ENCODE peak calls at places on chromosomes 5 and 9, in four cellular contexts. U is left ventricle myocardium inferior, Q is heart left ventricle, G is fibroblast of lung. D is an unnamed sample. For H3K4me1 and H3K9me3, the result is how much of the 10 kb centered on the place peaks cover.

GRCh38 chr5:145847499-145848497 is 12.7 kb upstream of the PRELID2 start:
- DNase-seq in G (peak), Q (no peak), U (no peak), D (no peak)

GRCh38 chr9:136832581-136832980 is 9.7 kb upstream of the AJM1 start:
- DNase-seq in Q (no peak), G (no peak), U (peak), D (no peak)

GRCh38 chr5:107653685-107654084 is 17.1 kb downstream of the EFNA5 start:
- DNase-seq in U (no peak), G (no peak), Q (no peak), D (no peak)

GRCh38 chr9:99103909-99104458 is 929 bp upstream of the TGFBR1 start:
- DNase-seq in U (peak), Q (peak), G (peak), D (no peak)

GRCh38 chr5:158376679-158377078 is 517.7 kb upstream of the CLINT1 start:
- DNase-seq in Q (no peak), G (no peak), U (no peak), D (no peak)

GRCh38 chr9:80994892-80995291 is 694.5 kb downstream of the TLE1 start:
- DNase-seq in Q (no peak), G (peak), U (no peak), D (no peak)

GRCh38 chr5:112848116-112848811 is 12.8 kb upstream of the SRP19 start:
- DNase-seq in U (no peak), G (peak), Q (no peak), D (no peak)

GRCh38 chr9:123356851-123357747 is 1.1 kb downstream of the CRB2 start:
- DNase-seq in Q (no peak), U (no peak), G (no peak), D (no peak)

GRCh38 chr5:171773106-171773505 is 12.5 kb upstream of the SMIM23 start:
- DNase-seq in Q (no peak), G (no peak), U (no peak), D (no peak)

GRCh38 chr5:38634961-38635369 is 78.5 kb upstream of the LIFR start:
- DNase-seq in G (peak), U (no peak), Q (no peak), D (no peak)

GRCh38 chr9:33464045-33464636 is 9.6 kb downstream of the NOL6 start:
- DNase-seq in G (no peak), U (no peak), Q (no peak), D (peak)

GRCh38 chr9:132627594-132627993 is 42.2 kb downstream of the DDX31 start:
- DNase-seq in U (no peak), Q (no peak), G (no peak), D (no peak)

GRCh38 chr5:135978212-135978631 is 23.4 kb upstream of the LECT2 start:
- DNase-seq in Q (no peak), G (peak), U (no peak), D (no peak)

GRCh38 chr5:58933891-58934628 is 351.2 kb downstream of the RAB3C start:
- DNase-seq in U (no peak), Q (no peak), G (no peak), D (no peak)

GRCh38 chr5:76579166-76579765 is 43.9 kb downstream of the F2RL2 start:
- DNase-seq in U (no peak), G (peak), Q (no peak), D (no peak)

GRCh38 chr5:142857405-142857804 is 87.2 kb downstream of the ARHGAP26 start:
- DNase-seq in Q (no peak), U (no peak), G (no peak), D (no peak)

GRCh38 chr9:27195191-27195590 is 86.2 kb downstream of the TEK start:
- DNase-seq in U (no peak), Q (no peak), G (no peak), D (no peak)

GRCh38 chr9:95138474-95138873 is 179.0 kb downstream of the FANCC start:
- DNase-seq in Q (no peak), U (no peak), G (peak), D (no peak)

GRCh38 chr9:126880947-126881332 is 20.5 kb downstream of the ZBTB34 start:
- DNase-seq in G (no peak), U (no peak), Q (no peak), D (no peak)

GRCh38 chr9:98248737-98249474 is 6.5 kb downstream of the TBC1D2 start:
- DNase-seq in U (peak), Q (peak), G (peak), D (peak)

GRCh38 chr5:111932628-111933027 is 175.6 kb upstream of the NREP start:
- DNase-seq in G (peak), Q (peak), U (peak), D (no peak)

GRCh38 chr5:33299621-33300208 is 141.1 kb upstream of the TARS1 start:
- DNase-seq in G (peak), Q (no peak), U (no peak), D (no peak)

GRCh38 chr5:10192309-10192708 is 57.4 kb downstream of the ATPSCKMT start:
- DNase-seq in G (peak), Q (no peak), U (no peak), D (no peak)

GRCh38 chr5:150247726-150248125 is 41.8 kb downstream of the CAMK2A start:
- DNase-seq in U (no peak), G (no peak), Q (no peak), D (no peak)

GRCh38 chr5:150245808-150246207 is 43.8 kb downstream of the CAMK2A start:
- DNase-seq in G (no peak), U (no peak), Q (no peak), D (no peak)

GRCh38 chr5:150246424-150246823 is 43.1 kb downstream of the CAMK2A start:
- DNase-seq in Q (no peak), G (no peak), U (no peak), D (no peak)

GRCh38 chr5:150245111-150245789 is 44.3 kb downstream of the CAMK2A start:
- DNase-seq in U (peak), Q (peak), G (no peak), D (no peak)

GRCh38 chr5:150246835-150247234 is 42.7 kb downstream of the CAMK2A start:
- DNase-seq in Q (no peak), G (no peak), U (no peak), D (no peak)
- H3K27ac ChIP-seq in Q (no peak), G (no peak), U (no peak), D (no peak)

DNA sequence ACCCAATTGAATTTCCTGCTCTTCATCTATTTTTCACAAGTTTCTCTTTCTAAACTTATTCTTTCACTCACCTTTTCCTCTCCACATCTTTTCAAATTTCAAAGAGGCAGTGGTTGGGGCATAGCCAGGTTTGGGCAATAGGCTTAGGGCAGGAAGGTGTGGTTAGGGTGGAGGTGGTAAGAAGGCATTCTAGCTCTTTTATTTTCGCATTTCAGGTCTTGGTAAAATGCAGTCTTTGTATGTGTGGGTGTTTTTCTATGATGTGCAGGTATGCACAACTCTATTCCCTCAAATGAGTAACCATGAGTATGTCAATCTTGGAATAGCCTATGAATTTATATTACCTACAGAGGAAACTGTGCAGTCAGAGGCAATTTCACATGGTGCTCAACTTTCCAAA is 129.8 kb upstream of the IFNE start:
- DNase-seq in U (no peak), Q (no peak), G (peak), D (no peak)
- H3K4me1 ChIP-seq in U (under half), Q (under half), G (under half), D (under half)

GRCh38 chr5:90875456-90875855 is 316.9 kb downstream of the ADGRV1 start:
- DNase-seq in Q (no peak), G (no peak), U (no peak), D (no peak)
- H3K9me3 ChIP-seq in Q (under half), G (under half), U (under half), D (under half)

DNA sequence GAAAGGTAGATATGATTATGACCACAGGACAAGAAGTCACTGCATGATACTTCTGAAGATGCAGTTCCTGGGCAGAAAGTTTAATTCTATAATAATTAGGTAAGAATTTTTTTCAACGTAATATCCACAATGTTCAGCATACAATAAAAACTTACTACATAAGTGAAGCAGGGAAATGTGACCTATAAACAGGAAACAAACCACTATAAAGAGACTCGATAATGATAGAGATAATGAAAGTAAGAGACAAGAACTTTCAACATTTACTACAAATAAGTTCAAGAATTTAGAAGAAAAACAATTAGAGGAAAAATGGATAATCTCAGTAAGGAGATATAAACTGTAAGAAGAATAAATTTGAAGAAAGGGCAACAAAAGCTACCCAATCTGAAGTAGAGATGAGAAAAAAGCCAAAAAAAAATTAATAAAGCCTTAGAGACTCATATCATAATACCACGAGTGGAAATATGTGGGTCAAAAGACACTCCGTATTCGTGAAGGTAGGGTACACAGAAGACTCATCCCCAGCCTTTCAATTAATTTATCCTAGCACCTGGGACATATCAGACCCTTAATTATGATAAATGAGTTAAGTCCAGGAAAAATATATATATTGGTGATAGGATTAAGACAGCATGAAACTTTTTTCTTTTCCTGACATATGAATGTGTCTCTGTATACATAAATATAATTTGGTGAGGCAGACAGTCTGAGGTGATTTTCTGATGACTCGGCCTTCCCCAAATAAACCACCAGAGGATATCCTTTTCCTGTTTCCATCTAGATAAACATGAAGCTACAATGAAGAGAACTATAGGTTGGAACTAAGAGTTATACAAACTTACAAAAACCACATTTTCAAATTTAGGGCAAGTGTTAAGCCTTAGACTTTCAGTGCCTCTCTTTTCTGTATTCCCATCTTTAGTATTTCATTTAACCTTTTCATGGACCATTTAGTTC is 120.4 kb downstream of the RAPGEF6 start:
- DNase-seq in Q (no peak), G (peak), U (no peak), D (no peak)
- H3K27ac ChIP-seq in Q (peak), G (no peak), U (peak), D (peak)

DNA sequence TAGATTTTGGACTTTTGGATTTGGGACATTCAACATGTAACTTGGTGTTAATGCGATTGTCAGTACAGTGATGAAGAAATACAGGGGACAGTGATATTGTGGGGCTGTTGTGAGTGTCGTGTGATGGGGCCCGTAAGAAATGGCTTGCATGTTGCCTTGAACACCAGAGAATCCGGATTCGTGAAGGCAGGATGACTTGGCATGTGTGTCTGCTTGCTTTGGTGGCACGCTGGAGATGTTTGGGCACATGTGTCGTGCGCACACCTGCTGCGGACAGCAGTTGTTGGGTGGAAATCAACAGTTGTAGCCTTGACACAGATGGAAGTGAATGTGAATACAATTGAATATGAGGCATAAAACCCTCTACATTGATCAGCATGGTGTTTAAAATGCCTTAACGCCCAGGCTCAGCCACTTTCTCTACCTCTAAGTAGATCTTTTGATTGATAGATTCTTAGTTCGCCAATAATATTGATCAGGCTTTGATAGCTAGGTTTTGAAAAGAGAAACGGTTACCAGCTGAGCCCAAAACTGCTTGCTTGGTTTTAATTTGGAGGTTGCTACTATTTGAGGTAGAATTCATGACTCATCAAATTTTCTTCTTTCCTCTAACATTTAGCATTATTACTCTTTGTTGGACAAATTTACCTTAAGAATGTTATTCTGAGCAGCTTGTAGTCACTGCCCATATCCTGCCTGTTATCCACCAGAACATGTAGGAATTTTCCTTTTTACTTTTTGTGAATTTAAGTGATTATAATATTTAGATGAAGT is 94.4 kb downstream of the TRIO start:
- DNase-seq in G (peak), U (no peak), Q (no peak), D (no peak)
- H3K4me1 ChIP-seq in G (under half), U (half or more), Q (under half), D (under half)